ENCODE peak calls at places on chromosomes 5 and 9, in nine cellular contexts. A, C, Z, K, O, R, T, I and N are unnamed samples.

GRCh38 chr5:14414007-14414406 is 167.6 kb upstream of the OTULINL start:
- DNase-seq in A (no peak), C (no peak), Z (no peak), K (no peak), O (no peak), R (no peak), T (no peak), I (no peak), N (no peak)

GRCh38 chr9:16625831-16626230 is 244.6 kb downstream of the BNC2 start:
- DNase-seq in A (no peak), C (no peak), Z (peak; percentile 78), K (no peak), O (no peak), R (no peak), T (no peak), I (no peak), N (no peak)

GRCh38 chr9:21110708-21111576 is 30.7 kb downstream of the IFNW1 start:
- DNase-seq in A (no peak), C (no peak), Z (peak; percentile 62), K (no peak), O (peak; percentile 26), R (peak; percentile 79), T (peak; percentile 61), I (peak; percentile 62), N (no peak)

GRCh38 chr5:39068099-39068498 is 6.1 kb downstream of the RICTOR start:
- DNase-seq in A (no peak), C (no peak), Z (no peak), K (no peak), O (no peak), R (no peak), T (no peak), I (no peak), N (no peak)

GRCh38 chr9:128969491-128969890 is 22.0 kb downstream of the NUP188 start:
- DNase-seq in A (no peak), C (no peak), Z (peak; percentile 52), K (no peak), O (no peak), R (no peak), T (no peak), I (no peak), N (no peak)

GRCh38 chr9:133928248-133928764 is 63.8 kb downstream of the VAV2 start:
- DNase-seq in A (no peak), C (peak; percentile 63), Z (peak; percentile 37), K (no peak), O (no peak), R (no peak), T (no peak), I (no peak), N (no peak)

GRCh38 chr9:97372580-97372979 is 39.3 kb upstream of the TDRD7 start:
- DNase-seq in A (no peak), C (no peak), Z (no peak), K (no peak), O (no peak), R (no peak), T (no peak), I (no peak), N (no peak)

GRCh38 chr9:93594041-93594756 is 17.8 kb downstream of the PHF2 start:
- DNase-seq in A (no peak), C (no peak), Z (no peak), K (peak; percentile 77), O (no peak), R (no peak), T (no peak), I (no peak), N (no peak)

GRCh38 chr9:16726023-16726422 is 144.4 kb downstream of the BNC2 start:
- DNase-seq in A (no peak), C (no peak), Z (peak; percentile 61), K (no peak), O (no peak), R (peak; percentile 40), T (no peak), I (no peak), N (no peak)

GRCh38 chr9:6973089-6973488 is 215.3 kb downstream of the KDM4C start:
- DNase-seq in A (no peak), C (no peak), Z (no peak), K (no peak), O (no peak), R (no peak), T (no peak), I (no peak), N (no peak)

GRCh38 chr5:180330810-180331646 is 22.1 kb downstream of the GFPT2 start:
- DNase-seq in A (peak; percentile 87), C (peak; percentile 55), Z (peak; percentile 100), K (no peak), O (peak; percentile 43), R (peak; percentile 95), T (peak; percentile 21), I (peak; percentile 81), N (no peak)
- H3K4me3 ChIP-seq in A (no peak overlapping the region), C (no peak overlapping the region), Z (no peak overlapping the region), K (no peak overlapping the region), O (no peak overlapping the region), R (peak overlapping the region; percentile 53), T (no peak overlapping the region), I (no peak overlapping the region), N (no peak overlapping the region)

GRCh38 chr9:132240860-132241482 is 79.1 kb downstream of the NTNG2 start:
- DNase-seq in A (peak; percentile 98), C (peak; percentile 96), Z (peak; percentile 76), K (peak; percentile 98), O (peak; percentile 98), R (peak; percentile 76), T (peak; percentile 77), I (peak; percentile 94), N (peak; percentile 100)

GRCh38 chr9:132241483-132241839 is 79.6 kb downstream of the NTNG2 start:
- DNase-seq in A (no peak), C (no peak), Z (no peak), K (no peak), O (no peak), R (no peak), T (no peak), I (no peak), N (no peak)

GRCh38 chr9:132241840-132242620 is 80.2 kb downstream of the NTNG2 start:
- DNase-seq in A (no peak), C (peak; percentile 47), Z (no peak), K (no peak), O (peak; percentile 41), R (no peak), T (no peak), I (no peak), N (peak; percentile 43)

GRCh38 chr9:132243156-132244074 is 81.6 kb downstream of the NTNG2 start:
- DNase-seq in A (no peak), C (peak; percentile 83), Z (no peak), K (no peak), O (no peak), R (peak; percentile 37), T (peak; percentile 10), I (no peak), N (no peak)

GRCh38 chr9:132242621-132243155 is 80.8 kb downstream of the NTNG2 start:
- DNase-seq in A (no peak), C (peak; percentile 19), Z (no peak), K (no peak), O (no peak), R (no peak), T (no peak), I (no peak), N (no peak)
- H3K27ac ChIP-seq in A (peak overlapping the region; percentile 6), C (peak overlapping the region; percentile 49), Z (no peak overlapping the region), K (peak overlapping the region; percentile 84), O (peak overlapping the region; percentile 35), R (no peak overlapping the region), T (no peak overlapping the region), I (no peak overlapping the region), N (peak overlapping the region; percentile 16)

DNA sequence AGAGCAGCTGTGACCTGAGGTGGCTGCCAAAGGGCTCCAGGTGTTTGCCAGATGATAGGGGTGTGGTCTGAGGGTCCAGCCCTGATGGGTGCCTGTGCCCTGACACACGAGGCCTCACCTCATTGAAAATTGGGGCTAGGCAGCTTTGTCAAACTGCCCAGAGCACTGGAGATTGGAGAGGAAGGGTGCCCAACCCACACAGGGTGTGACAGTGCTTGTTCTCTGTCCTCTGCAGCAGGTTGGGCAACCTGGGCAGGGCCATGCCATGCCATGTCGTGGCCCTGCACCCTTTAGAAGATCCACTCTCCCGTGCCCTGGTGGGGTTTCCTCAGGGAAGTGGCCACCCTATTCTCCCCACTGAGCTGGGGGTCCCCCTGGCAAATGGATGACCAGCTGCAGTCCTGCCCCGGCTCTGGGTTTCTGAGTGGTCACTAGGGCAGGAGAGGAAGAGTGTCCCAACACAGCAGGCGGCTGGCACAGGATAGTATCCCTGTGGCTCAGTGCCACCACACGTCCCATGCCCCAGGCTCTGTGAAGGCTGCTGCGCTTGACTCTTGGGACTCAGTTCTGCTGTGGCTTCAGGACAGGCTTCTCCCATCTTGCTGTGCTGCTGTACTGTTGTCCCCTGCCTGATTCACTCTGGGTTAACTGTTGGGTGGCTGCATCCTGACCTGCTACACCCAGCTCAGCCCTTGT is 100.8 kb upstream of the PITX1 start:
- DNase-seq in A (no peak), C (no peak), Z (no peak), K (no peak), O (no peak), R (no peak), T (no peak), I (no peak), N (no peak)
- H3K27me3 ChIP-seq in A (no peaks in the 10 kb centered on the region), C (no peaks in the 10 kb centered on the region), Z (peaks cover 3% of the 10 kb centered on the region), K (no peaks in the 10 kb centered on the region), O (peaks cover 10% of the 10 kb centered on the region), R (no peaks in the 10 kb centered on the region), T (no peaks in the 10 kb centered on the region), I (no peaks in the 10 kb centered on the region), N (no peaks in the 10 kb centered on the region)

DNA sequence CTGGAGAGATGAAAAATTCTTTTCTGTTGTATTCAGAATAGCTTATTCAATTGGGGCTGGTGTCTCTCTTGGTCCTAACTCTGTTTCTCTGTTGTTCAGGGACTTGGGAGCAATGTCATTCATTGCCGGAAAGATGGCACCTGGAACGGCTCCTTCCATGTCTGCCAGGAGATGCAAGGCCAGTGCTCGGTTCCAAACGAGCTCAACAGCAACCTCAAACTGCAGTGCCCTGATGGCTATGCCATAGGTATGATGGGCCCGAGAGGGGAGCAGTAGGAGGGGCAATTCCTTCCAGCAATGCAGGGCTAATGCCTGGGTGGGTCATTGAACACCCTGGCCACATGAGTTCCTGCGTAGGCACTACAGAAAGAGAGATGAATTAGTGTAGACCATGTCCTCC is 208.9 kb downstream of the PAPPA start:
- DNase-seq in A (no peak), C (no peak), Z (no peak), K (no peak), O (no peak), R (no peak), T (no peak), I (no peak), N (no peak)
- H3K4me3 ChIP-seq in A (no peak overlapping the region), C (no peak overlapping the region), Z (no peak overlapping the region), K (no peak overlapping the region), O (no peak overlapping the region), R (no peak overlapping the region), T (no peak overlapping the region), I (no peak overlapping the region), N (no peak overlapping the region)

DNA sequence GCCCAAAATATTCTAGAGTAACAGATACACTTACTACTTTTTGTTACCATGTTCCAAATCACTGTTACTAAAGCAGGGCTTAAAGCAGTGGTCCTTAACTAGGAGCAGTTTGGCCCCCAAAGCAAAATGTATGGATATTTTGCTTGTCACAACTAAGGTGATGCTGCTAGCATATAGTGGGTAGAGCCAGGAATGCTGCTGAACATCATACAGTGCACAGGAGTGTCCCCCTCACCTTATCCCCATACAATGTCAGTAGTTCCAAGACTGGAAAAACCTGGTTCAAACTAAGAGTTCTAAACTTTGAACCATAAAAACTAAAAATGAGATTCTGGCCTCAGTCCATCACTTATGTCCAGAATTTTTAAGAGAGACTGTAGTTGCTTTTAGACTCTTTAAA is 28.1 kb downstream of the DIMT1 start:
- DNase-seq in A (no peak), C (no peak), Z (no peak), K (no peak), O (no peak), R (no peak), T (no peak), I (no peak), N (no peak)
- H3K27ac ChIP-seq in A (no peak overlapping the region), C (no peak overlapping the region), Z (no peak overlapping the region), K (no peak overlapping the region), O (no peak overlapping the region), R (peak overlapping the region; percentile 35), T (no peak overlapping the region), I (no peak overlapping the region), N (no peak overlapping the region)